ENCODE peak calls at places on chromosomes 11 and 22, in ten cellular contexts. A is Caco-2, H is psoas muscle, B is uterus, L is heart right ventricle, X is cardiac muscle cell, W is tibial nerve, Z is IMR-90, Q is body of pancreas, F is spleen. V is an unnamed sample. For H3K27me3, the result is how much of the 10 kb centered on the place peaks cover.

GRCh38 chr11:47943721-47944554 is 36.4 kb upstream of the PTPRJ start:
- DNase-seq in B (no peak), L (no peak), F (no peak), A (no peak), H (no peak), Z (no peak), Q (no peak), X (no peak), W (no peak), V (no peak)

GRCh38 chr11:38014405-38014804 is 1416.4 kb upstream of the RAG2 start:
- DNase-seq in F (no peak), B (no peak), Z (peak), W (peak), Q (no peak), H (no peak), A (no peak), L (no peak), X (no peak), V (no peak)

GRCh38 chr11:128190312-128190711 is 397.0 kb downstream of the ETS1 start:
- DNase-seq in H (no peak), Z (no peak), F (no peak), B (no peak), Q (no peak), W (no peak), L (no peak), A (no peak), X (no peak), V (no peak)

GRCh38 chr11:76410771-76411423 is 29.8 kb downstream of the GVQW3 start:
- DNase-seq in Q (no peak), L (no peak), X (no peak), Z (no peak), F (no peak), H (no peak), A (no peak), B (no peak), W (no peak), V (peak)

GRCh38 chr22:37659066-37659896 is 758 bp downstream of the PDXP start:
- DNase-seq in L (no peak), W (no peak), H (no peak), Z (no peak), B (no peak), A (no peak), Q (peak), F (peak), X (no peak), V (no peak)

GRCh38 chr22:37804502-37804885 is 3.2 kb upstream of the GCAT start:
- DNase-seq in B (no peak), A (no peak), L (peak), H (peak), Q (no peak), X (no peak), W (no peak), Z (no peak), F (no peak), V (no peak)

GRCh38 chr11:416757-417621 is 2.2 kb upstream of the SIGIRR start:
- DNase-seq in F (peak), H (peak), L (peak), X (peak), Z (no peak), A (peak), B (no peak), Q (peak), W (no peak), V (no peak)

GRCh38 chr22:48718818-48719500 is 1108.7 kb downstream of the BRD1 start:
- DNase-seq in F (peak), Z (no peak), B (no peak), Q (peak), A (no peak), X (no peak), H (no peak), L (no peak), W (no peak), V (no peak)

GRCh38 chr22:32579533-32580220 is 105.1 kb downstream of the FBXO7 start:
- DNase-seq in F (peak), A (no peak), L (peak), W (no peak), Z (peak), B (peak), H (no peak), Q (no peak), X (no peak), V (no peak)

GRCh38 chr11:126669416-126669815 is 313.9 kb downstream of the ST3GAL4 start:
- DNase-seq in H (no peak), B (no peak), X (no peak), A (no peak), L (no peak), W (no peak), Q (no peak), Z (peak), F (no peak), V (peak)
- H3K27me3 ChIP-seq in H (under half), B (under half), X (half or more), A (under half), L (under half), W (under half), Q (under half), Z (under half), F (under half), V (under half)

GRCh38 chr11:65609236-65609635 is 4.8 kb downstream of the MAP3K11 start:
- DNase-seq in B (no peak), Q (no peak), H (no peak), X (no peak), A (no peak), Z (no peak), L (no peak), F (no peak), W (no peak), V (no peak)
- H3K4me3 ChIP-seq in B (no peak), Q (no peak), H (no peak), X (no peak), A (no peak), Z (no peak), L (no peak), F (no peak), W (no peak), V (no peak)

DNA sequence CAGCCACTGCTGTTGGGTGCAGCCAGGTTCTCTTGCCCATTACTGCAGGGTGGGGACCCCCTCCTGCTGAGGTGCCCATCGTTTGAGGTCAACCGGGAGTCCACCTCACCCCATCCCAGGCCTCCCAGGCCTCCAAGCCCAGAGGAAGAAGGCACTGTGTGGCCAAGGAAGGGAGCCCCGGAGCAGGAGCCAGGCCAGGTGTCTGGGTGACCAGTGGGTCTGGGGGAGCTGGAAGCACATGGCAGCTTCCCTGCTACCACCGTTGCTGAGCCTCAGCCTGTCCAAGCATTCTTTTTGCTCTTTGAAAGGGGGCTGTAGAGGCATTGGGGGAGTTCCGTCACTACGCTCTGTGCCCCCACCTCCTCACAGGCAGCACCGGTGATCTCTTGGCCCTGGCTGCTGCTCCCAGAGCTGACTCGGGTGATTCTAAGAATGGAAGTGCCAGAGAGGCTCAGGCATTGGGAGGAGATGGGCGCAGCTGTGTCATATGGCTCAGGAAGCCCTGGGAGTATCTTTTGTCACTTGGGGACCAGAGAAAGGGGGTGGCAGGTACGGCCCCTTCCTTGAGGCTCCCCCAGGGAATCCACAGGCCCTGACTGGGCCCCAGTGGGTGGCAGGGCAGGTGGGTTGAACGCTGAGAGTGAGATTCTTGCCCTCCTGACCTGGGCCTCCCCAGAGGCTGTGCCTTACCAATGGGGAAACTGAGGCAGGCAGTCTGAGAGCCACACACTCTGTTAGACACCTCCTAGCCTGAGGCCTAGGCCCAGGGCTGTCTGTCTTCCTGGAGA is 1.9 kb downstream of the SEPTIN5 start:
- DNase-seq in W (no peak), L (no peak), H (peak), A (no peak), B (no peak), Q (no peak), F (peak), Z (no peak), X (no peak), V (no peak)
- H3K27me3 ChIP-seq in W (under half), L (under half), H (under half), A (under half), B (under half), Q (under half), F (half or more), Z (under half), X (half or more), V (half or more)

DNA sequence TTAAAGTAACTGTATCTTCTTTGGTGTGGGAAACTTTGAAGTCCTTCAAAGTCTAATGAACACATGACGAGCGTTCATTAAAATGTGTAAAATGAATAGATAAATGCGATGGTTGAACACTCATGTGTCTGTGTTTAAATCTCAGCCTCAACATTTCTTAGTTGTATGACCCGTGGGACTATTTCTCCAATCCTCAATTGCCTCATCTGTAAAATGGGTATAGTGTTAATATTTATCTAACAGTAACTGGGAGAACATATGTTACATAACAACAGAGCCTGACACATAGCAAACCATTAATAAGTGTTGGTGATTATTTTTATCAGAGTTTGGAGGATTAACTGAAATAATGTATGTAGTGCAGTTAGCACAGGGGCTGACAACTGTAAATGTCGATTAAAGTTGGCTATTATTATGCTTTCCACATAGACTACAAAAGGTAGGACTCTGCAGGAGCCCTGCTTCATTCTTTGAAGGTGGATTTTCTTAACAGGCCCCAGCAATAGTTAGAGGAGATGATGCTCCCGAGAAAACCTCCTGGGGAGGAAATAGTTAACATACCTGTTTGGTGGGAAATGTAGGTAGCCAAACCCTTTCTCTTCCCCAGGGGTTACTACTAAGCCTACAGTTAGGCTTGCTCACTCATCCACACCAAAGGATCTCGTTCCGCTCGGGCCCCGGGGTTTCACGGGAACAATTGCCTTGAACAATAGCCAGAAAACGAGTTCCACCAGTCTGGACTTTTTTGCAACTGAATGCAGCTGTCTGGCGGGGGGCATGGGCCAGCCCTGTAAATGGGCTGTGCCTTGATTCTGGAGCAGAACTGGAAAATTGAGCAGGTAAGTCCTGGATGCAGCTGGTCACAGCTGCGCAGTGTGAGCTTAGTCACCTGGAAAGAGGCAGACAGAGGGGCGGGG is 133.4 kb downstream of the DBX1 start:
- DNase-seq in L (no peak), X (no peak), W (no peak), H (no peak), Z (no peak), A (peak), B (peak), F (no peak), Q (peak), V (no peak)
- H3K4me3 ChIP-seq in L (no peak), X (peak), W (no peak), H (no peak), Z (no peak), A (peak), B (no peak), F (no peak), Q (no peak), V (peak)

GRCh38 chr11:119778391-119779194 is 49.6 kb upstream of the NECTIN1 start:
- DNase-seq in X (no peak), F (peak), B (no peak), A (no peak), H (no peak), L (no peak), W (no peak), Q (no peak), Z (no peak), V (no peak)

GRCh38 chr11:119780264-119780953 is 51.4 kb upstream of the NECTIN1 start:
- DNase-seq in Q (no peak), L (peak), A (no peak), B (peak), Z (no peak), H (no peak), X (no peak), W (no peak), F (peak), V (no peak)

GRCh38 chr11:119779195-119780071 is 50.4 kb upstream of the NECTIN1 start:
- DNase-seq in Q (no peak), H (no peak), A (no peak), F (peak), X (peak), L (peak), W (no peak), Z (no peak), B (no peak), V (no peak)

GRCh38 chr11:119776031-119776636 is 47.1 kb upstream of the NECTIN1 start:
- DNase-seq in X (no peak), W (no peak), F (peak), A (no peak), Z (no peak), Q (no peak), L (no peak), H (no peak), B (no peak), V (no peak)

DNA sequence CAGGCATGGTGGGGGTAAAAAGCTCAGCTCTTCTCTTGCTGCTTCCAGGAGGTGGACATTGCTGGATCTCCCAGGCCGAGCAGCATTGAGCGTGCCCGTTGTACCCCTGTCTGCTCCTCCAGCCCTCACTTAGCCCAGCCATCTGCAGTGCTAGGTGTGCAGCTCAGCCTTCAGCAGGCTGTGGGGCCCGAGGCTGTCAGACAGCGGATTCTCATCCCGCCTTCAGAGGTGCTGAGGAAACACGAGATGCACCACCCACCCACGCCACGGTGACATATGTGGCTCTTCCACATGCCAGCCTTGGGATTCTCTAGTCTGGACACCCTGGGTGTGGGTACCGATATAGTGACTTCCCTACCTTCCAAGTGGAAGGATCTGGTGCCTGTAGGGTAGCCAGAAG is 48.9 kb upstream of the NECTIN1 start:
- DNase-seq in X (no peak), W (no peak), B (no peak), A (no peak), L (no peak), F (peak), H (no peak), Q (no peak), Z (no peak), V (no peak)
- H3K27me3 ChIP-seq in X (under half), W (under half), B (under half), A (under half), L (under half), F (under half), H (under half), Q (under half), Z (under half), V (under half)

DNA sequence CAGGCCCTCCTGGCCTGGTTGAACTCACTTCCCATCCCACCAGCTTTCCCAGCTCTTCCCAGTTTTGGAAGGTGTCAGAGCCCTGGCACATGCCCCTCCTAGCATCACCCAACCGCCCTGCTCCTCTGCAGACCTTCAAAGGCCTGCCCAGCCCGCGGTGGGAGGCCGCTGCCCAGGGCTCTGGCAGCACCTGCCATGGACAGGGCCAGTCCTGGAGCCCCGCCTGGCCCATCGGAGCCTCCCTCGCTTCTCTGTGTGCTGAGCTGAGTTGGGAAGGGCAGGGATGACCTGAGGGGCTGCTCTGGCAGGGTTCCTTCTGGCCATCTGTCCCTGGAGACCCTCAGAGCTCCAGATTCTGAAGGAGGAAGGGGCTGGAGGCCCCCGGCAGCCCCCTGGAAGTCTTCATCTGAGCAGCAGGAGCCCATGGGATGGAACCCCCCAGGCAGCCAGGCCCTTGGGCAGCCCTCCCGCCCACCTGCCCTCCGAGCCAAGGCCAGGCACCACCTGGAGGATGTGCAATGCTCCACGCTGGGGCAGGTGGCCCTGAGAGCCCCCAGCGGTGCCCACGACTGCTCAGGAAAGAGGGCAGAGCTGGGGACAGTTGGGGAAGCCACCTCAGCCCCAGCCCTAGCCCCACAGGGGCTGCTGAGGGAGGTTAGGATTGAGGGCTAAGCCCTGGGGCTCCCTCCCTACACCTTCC is 3.6 kb downstream of the LSP1 start:
- DNase-seq in B (no peak), Z (no peak), L (no peak), Q (no peak), X (no peak), W (no peak), A (no peak), F (peak), H (no peak), V (no peak)
- H3K4me3 ChIP-seq in B (no peak), Z (no peak), L (no peak), Q (no peak), X (no peak), W (no peak), A (no peak), F (no peak), H (no peak), V (no peak)

GRCh38 chr11:74739546-74740270 is 8.5 kb upstream of the CHRDL2 start:
- DNase-seq in X (peak), F (no peak), L (no peak), Q (peak), Z (peak), W (no peak), B (peak), A (peak), H (peak), V (no peak)
- H3K27me3 ChIP-seq in X (under half), F (under half), L (under half), Q (under half), Z (under half), W (under half), B (under half), A (under half), H (under half), V (under half)

DNA sequence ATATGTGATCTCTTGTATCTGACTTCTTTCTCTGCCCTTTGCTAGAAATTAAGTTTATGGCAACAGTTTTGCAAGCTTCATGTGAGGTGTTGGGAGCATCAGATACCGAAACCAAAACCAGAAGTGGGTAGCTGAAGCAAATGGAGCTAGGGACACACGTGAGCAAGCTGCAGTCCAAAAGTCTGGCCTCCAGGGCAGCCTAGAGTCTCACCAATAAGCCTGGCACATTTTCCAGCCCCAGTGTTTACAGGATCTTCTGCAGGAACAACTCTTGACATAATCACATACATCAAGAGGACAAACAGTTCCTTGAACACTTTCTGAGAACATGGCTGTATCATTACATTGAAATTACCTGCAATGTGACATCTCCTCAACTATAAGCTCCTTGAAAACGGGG is 114.1 kb downstream of the LARGE1 start:
- DNase-seq in A (no peak), F (no peak), L (no peak), H (no peak), Q (no peak), X (no peak), W (no peak), Z (peak), B (no peak), V (no peak)
- H3K4me3 ChIP-seq in A (no peak), F (no peak), L (no peak), H (no peak), Q (no peak), X (no peak), W (no peak), Z (no peak), B (no peak), V (no peak)

DNA sequence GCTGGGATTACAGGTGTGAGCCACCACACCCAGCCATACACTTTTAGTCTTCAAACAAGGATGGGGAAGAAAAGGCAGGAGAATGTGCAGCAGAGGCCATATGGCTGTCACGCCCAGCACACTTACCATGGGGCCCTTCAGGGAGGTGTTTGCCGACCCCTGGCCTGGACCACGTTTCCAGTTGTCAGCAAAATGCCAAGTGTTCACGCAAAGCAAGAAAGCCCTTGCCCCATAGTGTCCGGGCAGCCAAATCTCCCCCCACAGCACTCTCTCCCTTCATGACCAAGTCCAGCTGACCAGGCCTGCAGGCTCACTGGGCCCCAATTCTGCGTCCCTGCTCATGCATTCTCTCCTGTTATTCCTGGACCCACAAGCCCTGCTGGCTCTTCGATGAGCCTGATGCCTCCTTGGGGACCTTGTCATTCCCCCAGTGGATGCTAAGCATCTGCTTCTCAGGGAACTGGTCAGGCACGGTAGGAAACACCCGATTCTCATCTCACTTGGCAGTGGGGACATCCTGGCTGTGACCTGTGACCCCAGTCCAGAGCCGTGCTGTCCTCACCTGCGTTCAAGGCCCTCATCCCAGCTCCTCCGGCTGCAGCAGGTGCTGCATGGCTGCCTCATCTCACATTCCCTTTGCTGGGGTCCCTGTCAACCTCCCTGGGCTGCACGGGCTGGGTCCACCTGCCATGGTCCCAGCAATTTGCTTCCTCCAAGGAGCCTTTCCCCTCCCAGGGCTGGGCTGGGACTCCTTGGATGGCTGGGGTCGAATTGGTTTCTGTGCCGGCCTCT is 96.4 kb downstream of the CTTN start:
- DNase-seq in B (no peak), H (no peak), L (no peak), Z (no peak), F (peak), Q (no peak), A (no peak), X (no peak), W (no peak), V (no peak)
- H3K27me3 ChIP-seq in B (under half), H (under half), L (under half), Z (under half), F (under half), Q (under half), A (under half), X (under half), W (under half), V (under half)